ENCODE peak calls at places on chromosomes 12 and 14, in five cellular contexts. H is KBM-7, Z is HCEC 1CT, T is ovary, W is testis. N is an unnamed sample.

GRCh38 chr12:65200007-65200665 is 30.8 kb downstream of the LEMD3 start:
- DNase-seq in H (no peak), Z (no peak), T (no peak), W (no peak), N (no peak)

GRCh38 chr12:19181666-19182426 is 52.3 kb downstream of the PLEKHA5 start:
- DNase-seq in H (peak), Z (peak), T (no peak), W (no peak), N (no peak)

GRCh38 chr14:98292191-98292590 is 979.8 kb downstream of the BCL11B start:
- DNase-seq in H (no peak), Z (no peak), T (no peak), W (no peak), N (no peak)

GRCh38 chr14:52961060-52961639 is 10.3 kb upstream of the FERMT2 start:
- DNase-seq in H (peak), Z (peak), T (peak), W (peak), N (peak)

GRCh38 chr14:54738009-54738408 is 164.6 kb downstream of the GCH1 start:
- DNase-seq in H (peak), Z (no peak), T (no peak), W (no peak), N (peak)

GRCh38 chr12:92049403-92049802 is 96.2 kb downstream of the BTG1 start:
- DNase-seq in H (no peak), Z (no peak), T (no peak), W (no peak), N (no peak)

GRCh38 chr14:61101803-61102548 is 120.9 kb downstream of the SLC38A6 start:
- DNase-seq in H (peak), Z (peak), T (no peak), W (no peak), N (no peak)

GRCh38 chr12:46342562-46343033 is 30.0 kb downstream of the SLC38A2 start:
- DNase-seq in H (peak), Z (peak), T (no peak), W (no peak), N (peak)

GRCh38 chr14:92710001-92710341 is 38.5 kb downstream of the LGMN start:
- DNase-seq in H (no peak), Z (no peak), T (no peak), W (no peak), N (no peak)

GRCh38 chr12:30926243-30927209 is at the start of gene TSPAN11:
- DNase-seq in H (peak), Z (no peak), T (no peak), W (peak), N (no peak)

GRCh38 chr12:97385121-97385520 is 77.5 kb upstream of the RMST start:
- DNase-seq in H (no peak), Z (no peak), T (no peak), W (no peak), N (no peak)

GRCh38 chr14:64502476-64503183 is 1.0 kb downstream of the ZBTB25 start:
- DNase-seq in H (no peak), Z (peak), T (no peak), W (peak), N (peak)

GRCh38 chr12:4355843-4356327 is 23.6 kb downstream of the FGF23 start:
- DNase-seq in H (peak), Z (peak), T (no peak), W (peak), N (no peak)

GRCh38 chr12:29816869-29817730 is 33.4 kb upstream of the TMTC1 start:
- DNase-seq in H (no peak), Z (no peak), T (no peak), W (no peak), N (no peak)